ENCODE peak calls at places on chromosome 2, in four cellular contexts. R is H1, Z is SK-N-SH, K is GM12878. Y is an unnamed sample.

GRCh38 chr2:235515821-235516220 is 22.0 kb downstream of the AGAP1 start:
- DNase-seq in Z (no peak), K (no peak), R (no peak), Y (no peak)

GRCh38 chr2:160666019-160666676 is 172.5 kb upstream of the RBMS1 start:
- DNase-seq in Z (peak; percentile 33), R (no peak), K (peak; percentile 17), Y (no peak)

GRCh38 chr2:79960726-79961049 is 343.9 kb downstream of the LRRTM1 start:
- DNase-seq in R (no peak), Z (no peak), K (no peak), Y (no peak)

GRCh38 chr2:237488295-237488694 is 1.2 kb downstream of the MLPH start:
- DNase-seq in Z (no peak), R (no peak), K (no peak), Y (no peak)

GRCh38 chr2:45120546-45120945 is 111.3 kb upstream of the SIX2 start:
- DNase-seq in K (no peak), R (peak; percentile 6), Z (no peak), Y (no peak)

GRCh38 chr2:45190481-45190880 is 181.2 kb upstream of the SIX2 start:
- DNase-seq in Z (peak; percentile 28), K (no peak), R (no peak), Y (no peak)

GRCh38 chr2:239286901-239287300 is 113.9 kb downstream of the HDAC4 start:
- DNase-seq in K (no peak), R (no peak), Z (no peak), Y (no peak)

GRCh38 chr2:723761-724160 is 46.6 kb upstream of the TMEM18 start:
- DNase-seq in K (no peak), R (no peak), Z (no peak), Y (no peak)

GRCh38 chr2:69715964-69716363 is 26.0 kb upstream of the ANXA4 start:
- DNase-seq in K (no peak), Z (no peak), R (no peak), Y (no peak)

GRCh38 chr2:221792971-221793670 is 221.0 kb upstream of the EPHA4 start:
- DNase-seq in Z (no peak), K (no peak), R (peak; percentile 58), Y (no peak)

GRCh38 chr2:152063325-152063924 is 35.4 kb downstream of the CACNB4 start:
- DNase-seq in Z (no peak), K (no peak), R (no peak), Y (no peak)

GRCh38 chr2:45013229-45014015 is 4.2 kb upstream of the SIX2 start:
- DNase-seq in Z (peak; percentile 42), R (peak; percentile 69), K (no peak), Y (no peak)

GRCh38 chr2:149860276-149860921 is 272.8 kb upstream of the MMADHC start:
- DNase-seq in K (no peak), R (no peak), Z (no peak), Y (peak; percentile 6)

GRCh38 chr2:70516596-70516995 is 37.0 kb downstream of the TGFA start:
- DNase-seq in Z (no peak), K (peak; percentile 24), R (no peak), Y (peak; percentile 39)

GRCh38 chr2:141381946-141382345 is 748.9 kb downstream of the LRP1B start:
- DNase-seq in R (no peak), Z (no peak), K (no peak), Y (no peak)

GRCh38 chr2:230068658-230069080 is at the start of gene SLC16A14:
- DNase-seq in K (peak; percentile 7), Z (peak; percentile 50), R (no peak), Y (peak; percentile 81)

GRCh38 chr2:135727968-135728728 is 13.5 kb upstream of the UBXN4 start:
- DNase-seq in Z (no peak), R (no peak), K (no peak), Y (no peak)

DNA sequence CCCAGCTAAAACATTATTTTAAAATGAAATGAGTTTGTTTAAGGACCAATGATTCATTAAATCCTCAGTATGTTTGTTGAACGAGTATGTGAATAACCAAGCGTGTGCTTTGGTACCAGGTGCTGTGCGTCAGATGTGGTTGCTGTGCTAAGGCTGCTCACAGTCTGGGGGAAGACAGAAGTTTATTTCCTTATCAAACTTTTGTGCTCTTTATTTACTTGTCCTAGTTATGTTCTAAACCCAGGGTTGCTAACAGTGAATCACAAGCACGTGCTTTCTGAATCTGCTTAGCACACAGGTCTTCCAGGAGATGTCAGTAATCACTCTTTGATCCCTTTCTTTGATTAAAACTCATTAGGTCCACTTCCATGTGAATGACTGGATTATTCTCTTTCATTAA is 37.0 kb downstream of the RAPGEF4 start:
- DNase-seq in K (no peak), R (no peak), Z (no peak), Y (no peak)
- TF ChIP-seq GABPA in K (no peak), R (no peak), Z (no peak), Y (no peak)

GRCh38 chr2:26174691-26175181 is 1.8 kb downstream of the GAREM2 start:
- DNase-seq in K (no peak), Z (peak; percentile 40), R (no peak), Y (no peak)

GRCh38 chr2:26173596-26174482 is 951 bp downstream of the GAREM2 start:
- DNase-seq in K (no peak), R (peak; percentile 62), Z (peak; percentile 84), Y (no peak)

GRCh38 chr2:26172189-26172865 is 561 bp upstream of the GAREM2 start:
- DNase-seq in K (no peak), R (no peak), Z (no peak), Y (no peak)

GRCh38 chr2:26175191-26175715 is 2.4 kb downstream of the GAREM2 start:
- DNase-seq in Z (peak; percentile 41), R (no peak), K (no peak), Y (no peak)

DNA sequence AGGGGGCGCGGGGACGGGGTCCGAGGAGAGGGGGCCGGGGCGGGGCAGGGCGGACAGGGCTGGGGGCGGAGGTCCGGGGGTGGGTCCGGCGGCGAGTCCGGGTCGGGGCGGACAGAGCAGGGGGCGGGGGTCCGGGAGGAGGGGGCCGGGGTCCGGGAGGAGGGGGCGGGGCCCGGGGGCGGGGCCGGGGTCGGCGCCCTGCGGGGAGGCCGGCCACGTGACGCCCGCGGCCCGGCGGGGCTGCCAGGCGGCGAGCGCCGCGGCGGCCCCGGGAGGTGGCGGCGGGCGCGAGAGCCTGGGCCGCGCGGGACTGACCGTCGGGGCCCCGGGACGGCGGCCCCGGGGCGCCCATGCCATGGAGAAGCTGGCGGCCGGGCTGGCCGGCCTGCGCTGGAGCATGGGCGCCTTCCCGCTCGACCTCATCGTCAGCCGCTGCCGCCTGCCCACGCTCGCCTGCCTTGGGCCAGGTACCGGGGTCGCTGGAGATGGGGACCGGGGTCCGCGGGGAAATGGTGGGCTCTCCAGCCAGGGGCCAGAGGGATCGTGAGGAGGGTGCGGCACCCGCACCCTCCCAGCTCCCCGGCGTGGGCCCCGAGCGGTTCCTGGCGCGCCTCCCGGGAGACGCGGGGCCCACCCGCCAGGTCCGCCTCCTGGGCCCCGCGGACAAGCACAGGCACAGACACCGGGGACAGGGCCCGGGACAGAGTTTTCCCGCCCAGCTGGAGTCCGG is at the start of gene GAREM2:
- DNase-seq in Z (peak; percentile 99), K (no peak), R (no peak), Y (no peak)
- H3K4me3 ChIP-seq in Z (peak within 1 kb of the TSS; percentile 54), K (peak within 1 kb of the TSS; percentile 36), R (peak within 1 kb of the TSS; percentile 69), Y (peak within 1 kb of the TSS; percentile 36)

GRCh38 chr2:171266102-171266501 is 105.4 kb upstream of the TLK1 start:
- DNase-seq in K (no peak), Z (no peak), R (no peak), Y (no peak)

GRCh38 chr2:171260471-171261424 is 100.1 kb upstream of the TLK1 start:
- DNase-seq in R (no peak), Z (no peak), K (peak; percentile 55), Y (no peak)
- TF ChIP-seq GABPA in R (no peak), Z (no peak), K (peak; percentile 6), Y (no peak)

GRCh38 chr2:168539945-168540344 is 83.9 kb downstream of the CERS6 start:
- DNase-seq in R (no peak), Z (no peak), K (no peak), Y (no peak)

GRCh38 chr2:168541887-168542286 is 85.8 kb downstream of the CERS6 start:
- DNase-seq in K (no peak), R (no peak), Z (no peak), Y (no peak)

GRCh38 chr2:168538534-168538933 is 82.5 kb downstream of the CERS6 start:
- DNase-seq in Z (no peak), R (no peak), K (no peak), Y (no peak)

GRCh38 chr2:168545439-168546082 is 89.5 kb downstream of the CERS6 start:
- DNase-seq in K (no peak), R (no peak), Z (no peak), Y (peak; percentile 37)

GRCh38 chr2:168543037-168543436 is 87.0 kb downstream of the CERS6 start:
- DNase-seq in Z (no peak), K (no peak), R (no peak), Y (no peak)
- H3K4me3 ChIP-seq in Z (no peak overlapping the region), K (no peak overlapping the region), R (no peak overlapping the region), Y (no peak overlapping the region)

DNA sequence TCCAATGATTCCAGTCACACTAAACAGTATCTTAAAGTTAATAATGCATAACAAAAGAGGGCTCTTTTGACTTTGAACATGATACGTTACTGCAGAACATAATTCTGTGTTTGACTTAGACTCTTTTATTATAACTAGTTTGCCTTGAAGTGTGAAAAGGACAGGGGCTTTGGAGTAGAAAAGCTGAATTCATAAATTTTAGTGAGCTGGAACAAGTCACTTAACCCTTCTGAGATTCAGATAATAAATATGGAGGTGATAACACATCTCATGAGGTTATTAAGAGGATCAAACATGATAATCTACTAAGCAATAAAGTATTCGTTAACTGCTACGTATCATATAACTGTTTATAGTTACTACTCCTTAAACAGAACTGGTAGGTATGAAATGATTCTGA is 44.7 kb upstream of the FLACC1 start:
- DNase-seq in K (no peak), R (no peak), Z (no peak), Y (no peak)
- TF ChIP-seq GABPA in K (no peak), R (no peak), Z (no peak), Y (no peak)

GRCh38 chr2:19607931-19608762 is 249.7 kb upstream of the OSR1 start:
- DNase-seq in Z (no peak), K (no peak), R (no peak), Y (no peak)
- H3K4me3 ChIP-seq in Z (no peak overlapping the region), K (no peak overlapping the region), R (no peak overlapping the region), Y (no peak overlapping the region)

Y was measured in HL-60.